ENCODE peak calls at places on chromosome 19, in four cellular contexts. P is endothelial cell of umbilical vein, Z is tibial nerve, K is HFF-Myc. A is an unnamed sample.

GRCh38 chr19:38263696-38264485 is 482 bp upstream of the SPINT2 start:
- DNase-seq in P (no peak), Z (no peak), K (no peak), A (peak)

GRCh38 chr19:38142176-38143035 is 81.6 kb downstream of the DPF1 start:
- DNase-seq in K (no peak), Z (no peak), P (peak), A (peak)

GRCh38 chr19:39372047-39372802 is 18.7 kb downstream of the PAF1 start:
- DNase-seq in Z (peak), K (peak), P (peak), A (no peak)

GRCh38 chr19:51478381-51479285 is at the start of gene CEACAM18:
- DNase-seq in K (no peak), P (no peak), Z (no peak), A (no peak)

GRCh38 chr19:35843676-35844481 is 8.4 kb downstream of the NPHS1 start:
- DNase-seq in P (no peak), Z (no peak), K (no peak), A (no peak)

GRCh38 chr19:31263317-31263716 is 85.9 kb downstream of the TSHZ3 start:
- DNase-seq in P (no peak), Z (no peak), K (no peak), A (no peak)

GRCh38 chr19:11018179-11018578 is 57.3 kb downstream of the SMARCA4 start:
- DNase-seq in K (no peak), Z (no peak), P (no peak), A (no peak)

GRCh38 chr19:33259532-33259931 is 33.9 kb upstream of the SLC7A10 start:
- DNase-seq in K (no peak), Z (no peak), P (no peak), A (no peak)

GRCh38 chr19:40858109-40858508 is 7.9 kb upstream of the CYP2A6 start:
- DNase-seq in K (no peak), Z (no peak), P (no peak), A (no peak)

GRCh38 chr19:45368127-45368526 is 2.2 kb downstream of the ERCC2 start:
- DNase-seq in Z (no peak), K (no peak), P (no peak), A (no peak)

GRCh38 chr19:742540-743075 is 8.3 kb upstream of the MISP start:
- DNase-seq in Z (no peak), P (no peak), K (no peak), A (no peak)

GRCh38 chr19:56159009-56159501 is 16.8 kb upstream of the GALP start:
- DNase-seq in K (no peak), P (no peak), Z (no peak), A (no peak)

GRCh38 chr19:38729653-38730469 is 14.4 kb downstream of the CAPN12 start:
- DNase-seq in P (peak), K (no peak), Z (no peak), A (peak)

GRCh38 chr19:38669532-38669931 is 22.1 kb downstream of the ACTN4 start:
- DNase-seq in Z (no peak), K (no peak), P (no peak), A (no peak)

GRCh38 chr19:51696606-51697005 is 3.5 kb downstream of the SPACA6 start:
- DNase-seq in K (no peak), P (no peak), Z (no peak), A (no peak)

GRCh38 chr19:38685666-38686529 is 38.4 kb downstream of the ACTN4 start:
- DNase-seq in K (no peak), P (peak), Z (no peak), A (no peak)

GRCh38 chr19:12995596-12996541 is 594 bp downstream of the NFIX start:
- DNase-seq in Z (no peak), P (peak), K (no peak), A (no peak)

GRCh38 chr19:38707512-38708114 is 36.7 kb downstream of the CAPN12 start:
- DNase-seq in Z (no peak), K (no peak), P (peak), A (no peak)

GRCh38 chr19:7644550-7644877 is 7.6 kb downstream of the STXBP2 start:
- DNase-seq in K (no peak), P (no peak), Z (no peak), A (no peak)

DNA sequence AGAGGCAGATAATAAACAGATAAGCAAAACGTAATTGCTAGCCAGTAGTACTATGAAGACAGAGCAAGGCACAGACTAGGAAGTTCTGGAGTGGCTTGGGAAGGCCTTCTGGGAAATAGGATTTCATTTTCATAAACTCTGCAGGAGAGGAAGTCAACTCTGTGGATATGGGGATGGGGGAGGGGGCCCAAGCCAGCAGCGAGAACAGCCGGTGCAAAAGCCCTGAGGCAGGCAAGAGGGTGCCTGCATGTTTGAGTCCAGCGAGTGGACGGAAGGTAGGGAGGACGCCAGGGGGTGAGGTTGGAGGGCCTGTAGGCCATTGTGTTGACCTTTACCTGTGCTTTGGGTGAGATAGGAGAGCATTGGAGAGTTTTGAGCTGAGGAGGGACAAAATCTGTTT is 9.0 kb upstream of the ASF1B start:
- DNase-seq in P (no peak), Z (no peak), K (no peak), A (no peak)
- TF ChIP-seq CTCF in P (no peak), Z (no peak), K (no peak), A (no peak)

GRCh38 chr19:2087621-2088100 is 8.5 kb downstream of the MOB3A start:
- DNase-seq in P (no peak), K (no peak), Z (no peak), A (no peak)
- TF ChIP-seq CTCF in P (no peak), K (no peak), Z (no peak), A (no peak)

GRCh38 chr19:16801599-16801998 is 27.6 kb upstream of the SIN3B start:
- DNase-seq in K (no peak), Z (no peak), P (no peak), A (no peak)
- TF ChIP-seq CTCF in K (no peak), Z (no peak), P (no peak), A (no peak)

DNA sequence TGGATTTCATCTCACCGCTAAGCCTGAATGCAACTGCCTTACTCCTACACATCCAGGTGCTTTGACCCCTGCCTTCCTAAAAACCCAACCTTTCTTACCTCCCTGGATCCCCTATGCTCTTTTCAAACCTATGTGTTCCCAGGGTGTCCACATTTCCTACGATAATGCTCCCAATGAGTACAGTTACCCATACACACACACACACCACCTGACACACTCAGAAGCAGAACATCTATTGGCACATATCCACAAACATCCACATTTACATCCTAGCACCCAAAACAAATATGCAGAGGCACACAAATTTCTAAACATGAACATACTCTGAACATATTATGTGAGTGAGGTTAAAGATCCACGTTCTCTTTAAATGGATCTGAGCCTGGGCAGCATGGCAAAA is 22.4 kb upstream of the PLAUR start:
- DNase-seq in P (no peak), Z (no peak), K (no peak), A (no peak)
- TF ChIP-seq CTCF in P (no peak), Z (no peak), K (no peak), A (no peak)

GRCh38 chr19:34431681-34432402 is 3.7 kb downstream of the UBA2 start:
- DNase-seq in Z (no peak), P (peak), K (no peak), A (no peak)
- TF ChIP-seq CTCF in Z (no peak), P (no peak), K (no peak), A (no peak)

DNA sequence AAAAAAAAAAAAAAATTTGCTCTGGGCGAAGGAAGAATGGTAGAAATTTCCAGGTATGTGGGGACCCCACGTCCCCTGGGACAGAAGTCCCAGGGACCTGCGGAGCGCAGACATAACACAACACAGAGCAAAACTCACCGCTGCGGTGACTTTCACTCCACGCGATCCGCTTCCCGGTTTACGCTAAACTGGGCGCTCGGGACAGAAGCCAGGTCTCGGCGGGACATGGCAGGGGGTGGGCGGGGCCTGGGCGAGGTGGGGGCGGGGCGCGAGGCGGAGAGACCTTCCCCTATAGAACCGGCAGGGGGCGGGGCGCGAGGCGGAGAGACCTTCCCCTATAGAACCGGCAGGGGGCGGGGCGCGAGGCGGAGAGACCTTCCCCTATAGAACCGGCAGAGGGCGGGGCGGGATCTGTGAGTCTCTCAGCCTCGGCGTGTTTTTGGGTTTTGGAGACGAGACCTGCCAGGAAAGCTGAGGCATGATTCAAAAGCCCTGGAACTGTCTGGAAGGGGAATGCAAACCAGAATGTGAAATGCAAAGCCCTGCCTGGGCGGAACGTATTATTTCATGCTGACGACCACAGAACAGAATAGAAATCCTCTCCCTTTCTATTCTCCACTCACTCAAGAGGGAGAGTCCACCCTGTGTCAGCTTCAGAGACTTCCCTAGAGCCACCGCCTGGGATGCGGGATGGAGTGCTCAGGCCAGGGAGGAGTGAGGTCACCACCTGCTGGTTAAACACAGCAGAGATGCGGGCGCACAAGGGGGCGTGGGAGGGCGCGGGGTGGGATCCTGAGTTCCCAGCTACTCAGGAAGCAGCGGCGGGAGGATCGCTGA is 20.2 kb upstream of the ERVV-1 start:
- DNase-seq in P (peak), Z (peak), K (no peak), A (peak)
- TF ChIP-seq CTCF in P (no peak), Z (peak), K (peak), A (peak)

GRCh38 chr19:3368441-3368795 is 2.0 kb downstream of the NFIC start:
- DNase-seq in P (no peak), Z (no peak), K (no peak), A (no peak)

GRCh38 chr19:3370214-3370720 is 3.9 kb downstream of the NFIC start:
- DNase-seq in K (no peak), P (no peak), Z (no peak), A (no peak)

GRCh38 chr19:3368848-3369336 is 2.5 kb downstream of the NFIC start:
- DNase-seq in P (no peak), Z (no peak), K (no peak), A (no peak)

GRCh38 chr19:3370728-3371591 is 4.6 kb downstream of the NFIC start:
- DNase-seq in Z (no peak), P (no peak), K (no peak), A (no peak)

DNA sequence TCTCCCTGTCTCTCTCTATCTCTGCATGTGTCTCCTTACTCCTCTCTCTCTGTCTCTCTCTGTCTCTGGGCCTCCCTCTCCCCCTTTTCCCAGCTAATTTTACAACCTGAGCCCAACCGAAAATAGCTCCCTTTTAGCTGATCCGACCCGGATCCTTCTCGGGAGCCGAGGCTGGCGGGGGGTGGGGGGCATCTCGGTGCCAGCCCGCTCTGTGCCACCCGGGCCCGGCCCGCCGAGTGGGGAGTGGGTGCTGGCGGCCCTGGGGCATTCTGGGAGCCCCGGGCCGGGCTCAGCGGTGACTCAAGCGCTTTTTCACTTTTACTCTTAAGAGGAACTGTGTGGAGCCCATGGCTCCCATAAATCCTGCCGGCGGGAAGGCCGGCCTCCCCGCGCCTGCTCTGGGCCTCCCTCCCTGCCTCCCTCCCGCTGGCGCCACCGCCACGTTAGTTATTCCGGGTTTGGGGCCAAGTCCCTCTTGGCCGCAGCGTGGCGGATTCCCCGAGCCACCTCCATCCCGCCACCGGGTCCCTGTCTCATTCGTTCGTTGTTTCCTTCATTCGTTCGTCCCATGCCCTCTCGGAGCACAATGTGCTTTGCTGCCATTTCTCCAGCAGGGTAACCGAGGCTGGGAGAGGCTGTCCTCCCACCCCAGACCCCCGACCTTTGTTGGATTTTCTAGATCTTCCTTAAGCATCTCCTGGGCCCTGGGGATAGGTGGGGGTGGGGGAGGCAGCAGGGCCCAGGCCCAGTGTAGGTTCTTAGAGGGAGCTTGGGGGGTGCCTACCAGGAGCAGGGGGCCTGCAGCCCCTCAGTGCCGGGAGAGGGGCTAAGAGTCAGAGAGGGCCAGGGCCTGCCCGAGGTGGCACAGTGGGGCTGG is 3.2 kb downstream of the NFIC start:
- DNase-seq in K (no peak), Z (no peak), P (peak), A (no peak)
- TF ChIP-seq CTCF in K (no peak), Z (no peak), P (no peak), A (no peak)

GRCh38 chr19:29598036-29598435 is 8.0 kb upstream of the POP4 start:
- DNase-seq in K (no peak), P (no peak), Z (no peak), A (no peak)

GRCh38 chr19:29593869-29594268 is 12.2 kb upstream of the POP4 start:
- DNase-seq in K (no peak), P (no peak), Z (no peak), A (no peak)

GRCh38 chr19:29598496-29598895 is 7.6 kb upstream of the POP4 start:
- DNase-seq in P (no peak), K (no peak), Z (no peak), A (no peak)

GRCh38 chr19:29596080-29596479 is 10.0 kb upstream of the POP4 start:
- DNase-seq in K (no peak), P (no peak), Z (no peak), A (no peak)

DNA sequence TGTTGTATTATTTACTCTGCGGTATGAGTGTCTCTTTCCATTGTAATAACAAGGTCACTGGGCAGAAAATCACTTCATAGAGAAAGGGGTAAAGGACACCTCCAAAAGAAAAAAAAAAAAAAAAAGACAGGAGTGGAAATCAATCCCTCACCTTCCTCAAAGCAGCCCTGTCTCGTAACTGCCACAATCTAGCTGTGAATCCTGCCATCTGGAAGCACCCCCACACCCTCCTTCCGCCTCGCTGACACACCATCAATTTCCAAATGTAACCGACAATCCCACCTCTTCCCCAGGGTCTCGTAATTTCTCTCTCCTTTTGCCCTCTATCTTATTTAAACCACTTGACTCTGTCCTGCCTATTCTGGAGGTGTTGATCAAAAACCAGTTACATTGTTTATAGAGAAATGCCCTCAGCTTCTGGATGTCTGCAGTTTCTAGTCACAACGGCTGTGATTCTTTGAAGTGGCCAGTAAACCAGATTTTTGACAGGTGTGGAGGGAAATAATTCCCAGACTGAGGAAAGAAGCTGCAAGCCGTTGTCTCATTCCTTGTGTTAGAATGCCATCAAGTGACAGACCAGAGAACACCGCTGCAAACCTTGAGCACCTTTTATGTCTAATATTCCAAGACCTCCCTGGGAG is 9.1 kb upstream of the POP4 start:
- DNase-seq in P (no peak), K (no peak), Z (no peak), A (no peak)
- TF ChIP-seq CTCF in P (no peak), K (peak), Z (no peak), A (no peak)